ENCODE peak calls at places on chromosome 12, in eight cellular contexts. One of them, this sample, is unnamed.

GRCh38 chr12:128767518-128767917 is 56.2 kb downstream of the SLC15A4 start:
- DNase-seq in gastrocnemius medialis: no peak
- DNase-seq in stomach: no peak
- DNase-seq in A549: no peak
- DNase-seq in uterus: no peak
- DNase-seq in body of pancreas: no peak
- DNase-seq in tibial nerve: no peak
- DNase-seq in transverse colon: no peak
- DNase-seq in this sample: no peak

GRCh38 chr12:2301531-2302461 is 249.0 kb downstream of the CACNA1C start:
- DNase-seq in gastrocnemius medialis: no peak
- DNase-seq in stomach: no peak
- DNase-seq in A549: no peak
- DNase-seq in uterus: no peak
- DNase-seq in body of pancreas: no peak
- DNase-seq in tibial nerve: no peak
- DNase-seq in transverse colon: no peak
- DNase-seq in this sample: no peak

GRCh38 chr12:65822732-65823480 is 1.4 kb upstream of the HMGA2 start:
- DNase-seq in gastrocnemius medialis: no peak
- DNase-seq in stomach: peak; percentile 38
- DNase-seq in A549: peak; percentile 69
- DNase-seq in uterus: no peak
- DNase-seq in body of pancreas: no peak
- DNase-seq in tibial nerve: no peak
- DNase-seq in transverse colon: peak; percentile 60
- DNase-seq in this sample: no peak

GRCh38 chr12:104297477-104298113 is 5.9 kb upstream of the EID3 start:
- DNase-seq in gastrocnemius medialis: no peak
- DNase-seq in stomach: no peak
- DNase-seq in A549: no peak
- DNase-seq in uterus: no peak
- DNase-seq in body of pancreas: no peak
- DNase-seq in tibial nerve: no peak
- DNase-seq in transverse colon: no peak
- DNase-seq in this sample: no peak

GRCh38 chr12:52692253-52692652 is 11.1 kb downstream of the KRT77 start:
- DNase-seq in gastrocnemius medialis: no peak
- DNase-seq in stomach: no peak
- DNase-seq in A549: no peak
- DNase-seq in uterus: no peak
- DNase-seq in body of pancreas: no peak
- DNase-seq in tibial nerve: no peak
- DNase-seq in transverse colon: no peak
- DNase-seq in this sample: no peak

GRCh38 chr12:128190614-128191013 is 76.4 kb upstream of the TMEM132C start:
- DNase-seq in gastrocnemius medialis: no peak
- DNase-seq in stomach: no peak
- DNase-seq in A549: no peak
- DNase-seq in uterus: no peak
- DNase-seq in body of pancreas: no peak
- DNase-seq in tibial nerve: no peak
- DNase-seq in transverse colon: no peak
- DNase-seq in this sample: no peak

GRCh38 chr12:113468365-113469223 is 3.1 kb downstream of the LHX5 start:
- DNase-seq in gastrocnemius medialis: no peak
- DNase-seq in stomach: no peak
- DNase-seq in A549: no peak
- DNase-seq in uterus: no peak
- DNase-seq in body of pancreas: no peak
- DNase-seq in tibial nerve: no peak
- DNase-seq in transverse colon: no peak
- DNase-seq in this sample: no peak

GRCh38 chr12:45666452-45667215 is 62.9 kb upstream of the ARID2 start:
- DNase-seq in gastrocnemius medialis: no peak
- DNase-seq in stomach: no peak
- DNase-seq in A549: no peak
- DNase-seq in uterus: no peak
- DNase-seq in body of pancreas: no peak
- DNase-seq in tibial nerve: no peak
- DNase-seq in transverse colon: no peak
- DNase-seq in this sample: no peak

GRCh38 chr12:42916143-42916542 is 326.6 kb upstream of the PRICKLE1 start:
- DNase-seq in gastrocnemius medialis: no peak
- DNase-seq in stomach: no peak
- DNase-seq in A549: no peak
- DNase-seq in uterus: no peak
- DNase-seq in body of pancreas: no peak
- DNase-seq in tibial nerve: no peak
- DNase-seq in transverse colon: no peak
- DNase-seq in this sample: no peak

GRCh38 chr12:22406622-22407021 is 72.1 kb upstream of the ST8SIA1 start:
- DNase-seq in gastrocnemius medialis: no peak
- DNase-seq in stomach: no peak
- DNase-seq in A549: no peak
- DNase-seq in uterus: no peak
- DNase-seq in body of pancreas: no peak
- DNase-seq in tibial nerve: no peak
- DNase-seq in transverse colon: no peak
- DNase-seq in this sample: no peak

GRCh38 chr12:29286081-29286800 is 94.7 kb downstream of the ERGIC2 start:
- DNase-seq in gastrocnemius medialis: no peak
- DNase-seq in stomach: no peak
- DNase-seq in A549: no peak
- DNase-seq in uterus: no peak
- DNase-seq in body of pancreas: no peak
- DNase-seq in tibial nerve: no peak
- DNase-seq in transverse colon: no peak
- DNase-seq in this sample: no peak

GRCh38 chr12:121356657-121357056 is 4.4 kb upstream of the ANAPC5 start:
- DNase-seq in gastrocnemius medialis: no peak
- DNase-seq in stomach: no peak
- DNase-seq in A549: no peak
- DNase-seq in uterus: no peak
- DNase-seq in body of pancreas: no peak
- DNase-seq in tibial nerve: no peak
- DNase-seq in transverse colon: no peak
- DNase-seq in this sample: no peak

GRCh38 chr12:124386059-124386458 is 91.2 kb downstream of the RFLNA start:
- DNase-seq in gastrocnemius medialis: peak; percentile 80
- DNase-seq in stomach: no peak
- DNase-seq in A549: no peak
- DNase-seq in uterus: peak; percentile 46
- DNase-seq in body of pancreas: no peak
- DNase-seq in tibial nerve: no peak
- DNase-seq in transverse colon: no peak
- DNase-seq in this sample: no peak

GRCh38 chr12:66549050-66549389 is 129.9 kb downstream of the GRIP1 start:
- DNase-seq in gastrocnemius medialis: no peak
- DNase-seq in stomach: no peak
- DNase-seq in A549: no peak
- DNase-seq in uterus: no peak
- DNase-seq in body of pancreas: no peak
- DNase-seq in tibial nerve: no peak
- DNase-seq in transverse colon: no peak
- DNase-seq in this sample: no peak

GRCh38 chr12:132486576-132486975 is 3.4 kb upstream of the FBRSL1 start:
- DNase-seq in gastrocnemius medialis: no peak
- DNase-seq in stomach: no peak
- DNase-seq in A549: no peak
- DNase-seq in uterus: no peak
- DNase-seq in body of pancreas: no peak
- DNase-seq in tibial nerve: no peak
- DNase-seq in transverse colon: no peak
- DNase-seq in this sample: peak; percentile 14

GRCh38 chr12:1662761-1663439 is 28.0 kb upstream of the ADIPOR2 start:
- DNase-seq in gastrocnemius medialis: peak; percentile 27
- DNase-seq in stomach: peak; percentile 73
- DNase-seq in A549: peak; percentile 67
- DNase-seq in uterus: peak; percentile 27
- DNase-seq in body of pancreas: peak; percentile 76
- DNase-seq in tibial nerve: no peak
- DNase-seq in transverse colon: peak; percentile 86
- DNase-seq in this sample: peak; percentile 66

GRCh38 chr12:125549171-125549570 is 483.9 kb downstream of the AACS start:
- DNase-seq in gastrocnemius medialis: no peak
- DNase-seq in stomach: no peak
- DNase-seq in A549: no peak
- DNase-seq in uterus: no peak
- DNase-seq in body of pancreas: no peak
- DNase-seq in tibial nerve: no peak
- DNase-seq in transverse colon: no peak
- DNase-seq in this sample: no peak

GRCh38 chr12:22255097-22255496 is 79.4 kb downstream of the ST8SIA1 start:
- DNase-seq in gastrocnemius medialis: no peak
- DNase-seq in stomach: no peak
- DNase-seq in A549: no peak
- DNase-seq in uterus: no peak
- DNase-seq in body of pancreas: no peak
- DNase-seq in tibial nerve: no peak
- DNase-seq in transverse colon: no peak
- DNase-seq in this sample: no peak

GRCh38 chr12:85281947-85282312 is 1.9 kb downstream of the ALX1 start:
- DNase-seq in gastrocnemius medialis: no peak
- DNase-seq in stomach: no peak
- DNase-seq in A549: no peak
- DNase-seq in uterus: no peak
- DNase-seq in body of pancreas: no peak
- DNase-seq in tibial nerve: no peak
- DNase-seq in transverse colon: no peak
- DNase-seq in this sample: no peak
- H3K4me3 ChIP-seq in gastrocnemius medialis: no peak overlapping the region
- H3K4me3 ChIP-seq in stomach: no peak overlapping the region
- H3K4me3 ChIP-seq in A549: peak overlapping the region; percentile 61
- H3K4me3 ChIP-seq in uterus: no peak overlapping the region
- H3K4me3 ChIP-seq in body of pancreas: no peak overlapping the region
- H3K4me3 ChIP-seq in tibial nerve: no peak overlapping the region
- H3K4me3 ChIP-seq in transverse colon: no peak overlapping the region
- H3K4me3 ChIP-seq in this sample: no peak overlapping the region

GRCh38 chr12:117968826-117969659 is at the start of gene KSR2:
- DNase-seq in gastrocnemius medialis: no peak
- DNase-seq in stomach: peak; percentile 82
- DNase-seq in A549: peak; percentile 72
- DNase-seq in uterus: no peak
- DNase-seq in body of pancreas: peak; percentile 89
- DNase-seq in tibial nerve: no peak
- DNase-seq in transverse colon: peak; percentile 81
- DNase-seq in this sample: peak; percentile 55
- TF ChIP-seq POLR2A in gastrocnemius medialis: no peak
- TF ChIP-seq POLR2A in stomach: no peak
- TF ChIP-seq POLR2A in A549: peak; percentile 26
- TF ChIP-seq POLR2A in uterus: no peak
- TF ChIP-seq POLR2A in body of pancreas: peak; percentile 83
- TF ChIP-seq POLR2A in tibial nerve: no peak
- TF ChIP-seq POLR2A in transverse colon: peak; percentile 33
- TF ChIP-seq POLR2A in this sample: no peak

GRCh38 chr12:40162022-40162421 is 56.1 kb upstream of the SLC2A13 start:
- DNase-seq in gastrocnemius medialis: no peak
- DNase-seq in stomach: no peak
- DNase-seq in A549: no peak
- DNase-seq in uterus: no peak
- DNase-seq in body of pancreas: no peak
- DNase-seq in tibial nerve: no peak
- DNase-seq in transverse colon: no peak
- DNase-seq in this sample: no peak
- H3K9me3 ChIP-seq in gastrocnemius medialis: no peaks in the 10 kb centered on the region
- H3K9me3 ChIP-seq in stomach: no peaks in the 10 kb centered on the region
- H3K9me3 ChIP-seq in A549: no peaks in the 10 kb centered on the region
- H3K9me3 ChIP-seq in uterus: no peaks in the 10 kb centered on the region
- H3K9me3 ChIP-seq in body of pancreas: no peaks in the 10 kb centered on the region
- H3K9me3 ChIP-seq in tibial nerve: no peaks in the 10 kb centered on the region
- H3K9me3 ChIP-seq in transverse colon: no peaks in the 10 kb centered on the region
- H3K9me3 ChIP-seq in this sample: no peaks in the 10 kb centered on the region

GRCh38 chr12:6605425-6606330 is 1.5 kb downstream of the CHD4 start:
- DNase-seq in gastrocnemius medialis: no peak
- DNase-seq in stomach: no peak
- DNase-seq in A549: peak; percentile 36
- DNase-seq in uterus: no peak
- DNase-seq in body of pancreas: no peak
- DNase-seq in tibial nerve: no peak
- DNase-seq in transverse colon: no peak
- DNase-seq in this sample: no peak
- H3K4me3 ChIP-seq in gastrocnemius medialis: peak overlapping the region; percentile 97
- H3K4me3 ChIP-seq in stomach: peak overlapping the region; percentile 98
- H3K4me3 ChIP-seq in A549: peak overlapping the region; percentile 97
- H3K4me3 ChIP-seq in uterus: peak overlapping the region; percentile 99
- H3K4me3 ChIP-seq in body of pancreas: peak overlapping the region; percentile 77
- H3K4me3 ChIP-seq in tibial nerve: peak overlapping the region; percentile 93
- H3K4me3 ChIP-seq in transverse colon: peak overlapping the region; percentile 82
- H3K4me3 ChIP-seq in this sample: peak overlapping the region; percentile 82

GRCh38 chr12:49041036-49041880 is 19.3 kb downstream of the KMT2D start:
- DNase-seq in gastrocnemius medialis: no peak
- DNase-seq in stomach: no peak
- DNase-seq in A549: no peak
- DNase-seq in uterus: no peak
- DNase-seq in body of pancreas: no peak
- DNase-seq in tibial nerve: no peak
- DNase-seq in transverse colon: no peak
- DNase-seq in this sample: no peak

GRCh38 chr12:49037947-49038237 is 19.3 kb upstream of the PRKAG1 start:
- DNase-seq in gastrocnemius medialis: no peak
- DNase-seq in stomach: no peak
- DNase-seq in A549: no peak
- DNase-seq in uterus: no peak
- DNase-seq in body of pancreas: no peak
- DNase-seq in tibial nerve: no peak
- DNase-seq in transverse colon: no peak
- DNase-seq in this sample: no peak

GRCh38 chr12:49040364-49040855 is 20.2 kb downstream of the KMT2D start:
- DNase-seq in gastrocnemius medialis: no peak
- DNase-seq in stomach: no peak
- DNase-seq in A549: no peak
- DNase-seq in uterus: no peak
- DNase-seq in body of pancreas: no peak
- DNase-seq in tibial nerve: no peak
- DNase-seq in transverse colon: no peak
- DNase-seq in this sample: no peak

GRCh38 chr12:49038291-49038955 is 19.8 kb upstream of the PRKAG1 start:
- DNase-seq in gastrocnemius medialis: no peak
- DNase-seq in stomach: no peak
- DNase-seq in A549: no peak
- DNase-seq in uterus: no peak
- DNase-seq in body of pancreas: no peak
- DNase-seq in tibial nerve: no peak
- DNase-seq in transverse colon: no peak
- DNase-seq in this sample: no peak

GRCh38 chr12:49039421-49040363 is 20.9 kb downstream of the KMT2D start:
- DNase-seq in gastrocnemius medialis: no peak
- DNase-seq in stomach: no peak
- DNase-seq in A549: no peak
- DNase-seq in uterus: no peak
- DNase-seq in body of pancreas: no peak
- DNase-seq in tibial nerve: no peak
- DNase-seq in transverse colon: no peak
- DNase-seq in this sample: no peak
- TF ChIP-seq POLR2A in gastrocnemius medialis: no peak
- TF ChIP-seq POLR2A in stomach: no peak
- TF ChIP-seq POLR2A in A549: no peak
- TF ChIP-seq POLR2A in uterus: no peak
- TF ChIP-seq POLR2A in body of pancreas: no peak
- TF ChIP-seq POLR2A in tibial nerve: no peak
- TF ChIP-seq POLR2A in transverse colon: no peak
- TF ChIP-seq POLR2A in this sample: no peak

GRCh38 chr12:34400423-34400881 is 378.2 kb downstream of the ALG10 start:
- DNase-seq in gastrocnemius medialis: no peak
- DNase-seq in stomach: peak; percentile 15
- DNase-seq in A549: no peak
- DNase-seq in uterus: peak; percentile 1
- DNase-seq in body of pancreas: no peak
- DNase-seq in tibial nerve: no peak
- DNase-seq in transverse colon: peak; percentile 1
- DNase-seq in this sample: peak; percentile 25
- H3K9me3 ChIP-seq in gastrocnemius medialis: no peaks in the 10 kb centered on the region
- H3K9me3 ChIP-seq in stomach: peaks cover 11% of the 10 kb centered on the region
- H3K9me3 ChIP-seq in A549: no peaks in the 10 kb centered on the region
- H3K9me3 ChIP-seq in uterus: no peaks in the 10 kb centered on the region
- H3K9me3 ChIP-seq in body of pancreas: no peaks in the 10 kb centered on the region
- H3K9me3 ChIP-seq in tibial nerve: no peaks in the 10 kb centered on the region
- H3K9me3 ChIP-seq in transverse colon: peaks cover 9% of the 10 kb centered on the region
- H3K9me3 ChIP-seq in this sample: no peaks in the 10 kb centered on the region